ENCODE peak calls at places on chromosomes 5 and 9, in six cellular contexts. Z, F, M, G, R and Q are unnamed samples.

GRCh38 chr9:133187561-133188005 is 21.5 kb downstream of the OBP2B start:
- DNase-seq in Z (no peak), F (no peak), M (no peak), G (no peak), R (no peak), Q (no peak)

GRCh38 chr9:135468866-135469521 is 10.6 kb upstream of the PPP1R26 start:
- DNase-seq in Z (no peak), F (peak; percentile 16), M (no peak), G (no peak), R (no peak), Q (no peak)

GRCh38 chr5:134110382-134110781 is 4.1 kb upstream of the TCF7 start:
- DNase-seq in Z (no peak), F (no peak), M (no peak), G (no peak), R (no peak), Q (no peak)

GRCh38 chr9:134165357-134166315 is 1.3 kb upstream of the RNU6ATAC start:
- DNase-seq in Z (no peak), F (no peak), M (no peak), G (peak; percentile 60), R (no peak), Q (no peak)

GRCh38 chr5:150358261-150359095 is 981 bp downstream of the TCOF1 start:
- DNase-seq in Z (no peak), F (no peak), M (no peak), G (no peak), R (no peak), Q (no peak)

GRCh38 chr9:95176755-95177319 is 140.7 kb downstream of the FANCC start:
- DNase-seq in Z (no peak), F (no peak), M (no peak), G (no peak), R (no peak), Q (no peak)

GRCh38 chr5:176612008-176612407 is 2.1 kb upstream of the GPRIN1 start:
- DNase-seq in Z (no peak), F (no peak), M (no peak), G (no peak), R (no peak), Q (no peak)

GRCh38 chr9:136254381-136255165 is 9.0 kb upstream of the QSOX2 start:
- DNase-seq in Z (no peak), F (no peak), M (no peak), G (no peak), R (no peak), Q (no peak)

GRCh38 chr9:124849801-124850200 is 3.5 kb upstream of the WDR38 start:
- DNase-seq in Z (no peak), F (no peak), M (no peak), G (no peak), R (no peak), Q (no peak)

DNA sequence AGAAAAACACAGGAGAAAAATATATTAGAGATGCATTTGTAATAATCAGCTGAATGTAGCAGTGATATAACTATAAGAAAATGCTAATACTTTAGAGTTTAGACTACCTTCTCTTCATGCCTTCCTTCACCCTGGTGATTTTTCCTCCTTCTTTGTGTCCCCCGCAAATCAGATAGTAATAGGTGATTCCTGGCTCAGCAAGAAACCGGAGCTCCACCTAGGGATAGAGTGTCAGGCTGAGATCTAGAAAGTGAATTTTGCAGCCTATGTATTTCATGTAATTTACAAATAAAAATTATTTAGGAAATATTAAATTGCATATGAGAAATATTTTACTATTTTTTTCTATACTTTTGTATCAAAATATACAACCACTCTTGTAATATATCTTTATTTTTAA is 109.8 kb upstream of the ST8SIA4 start:
- DNase-seq in Z (no peak), F (no peak), M (no peak), G (no peak), R (no peak), Q (no peak)
- TF ChIP-seq CTCF in Z (no peak), F (no peak), M (no peak), G (no peak), R (no peak), Q (peak; percentile 12)

DNA sequence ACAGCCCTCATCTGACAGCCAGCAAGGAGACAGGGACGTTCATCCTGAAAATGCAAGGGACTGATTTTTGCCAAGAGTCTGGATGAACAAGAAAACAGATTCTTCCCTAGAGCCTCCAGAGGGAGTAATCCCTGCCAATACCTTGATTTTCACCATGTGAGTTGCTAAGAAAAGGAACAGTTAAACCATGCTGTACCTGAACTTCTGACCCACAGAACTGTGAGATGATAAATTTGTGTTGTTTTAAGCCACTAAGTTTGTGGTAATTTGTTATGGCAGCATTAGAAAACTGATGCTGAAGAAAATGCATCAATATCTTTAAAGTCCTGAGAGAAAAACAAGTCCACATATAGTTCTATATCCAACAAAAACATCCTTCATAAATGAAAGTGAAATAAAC is 153.9 kb upstream of the ADAMTSL1 start:
- DNase-seq in Z (no peak), F (no peak), M (no peak), G (no peak), R (no peak), Q (no peak)
- TF ChIP-seq CTCF in Z (no peak), F (no peak), M (no peak), G (no peak), R (no peak), Q (no peak)

GRCh38 chr5:98111686-98112085 is 661.8 kb upstream of the RGMB start:
- DNase-seq in Z (no peak), F (no peak), M (no peak), G (no peak), R (no peak), Q (no peak)
- TF ChIP-seq CTCF in Z (no peak), F (peak; percentile 16), M (no peak), G (no peak), R (no peak), Q (no peak)

GRCh38 chr5:56481147-56481997 is 248.2 kb upstream of the ANKRD55 start:
- DNase-seq in Z (no peak), F (no peak), M (peak; percentile 30), G (peak; percentile 60), R (peak; percentile 45), Q (no peak)
- TF ChIP-seq CTCF in Z (peak; percentile 24), F (peak; percentile 33), M (peak; percentile 46), G (no peak), R (peak; percentile 24), Q (peak; percentile 56)

GRCh38 chr9:84238652-84239051 is 101.9 kb downstream of the SLC28A3 start:
- DNase-seq in Z (no peak), F (peak; percentile 19), M (no peak), G (no peak), R (peak; percentile 14), Q (no peak)
- TF ChIP-seq CTCF in Z (no peak), F (peak; percentile 37), M (no peak), G (no peak), R (peak; percentile 23), Q (peak; percentile 8)